ENCODE peak calls at places on chromosomes 11 and 22, in seven cellular contexts. V is HuH-7.5; P is NCI-H2107; L is stimulated activated CD4-positive, alpha-beta T cell treated with anti-CD3 and anti-CD28 coated beads, Interleukin-15, amount 100 ng/mL, for 48 hours; X is HFFc6; U is HEK293T; Q is T-helper 9 cell. F is an unnamed sample.

GRCh38 chr22:27551402-27551801 is 250.2 kb downstream of the MN1 start:
- DNase-seq in P (no peak), V (no peak), L (no peak), U (no peak), X (no peak), Q (no peak), F (no peak)

GRCh38 chr11:12222099-12222751 is 111.8 kb downstream of the MICAL2 start:
- DNase-seq in Q (no peak), V (no peak), P (no peak), L (no peak), X (no peak), U (no peak), F (no peak)

GRCh38 chr11:102287963-102288744 is 29.1 kb upstream of the BIRC3 start:
- DNase-seq in Q (no peak), X (peak), L (no peak), V (peak), U (peak), P (peak), F (peak)

GRCh38 chr22:35319244-35319985 is 19.7 kb downstream of the TOM1 start:
- DNase-seq in Q (no peak), L (no peak), X (no peak), U (no peak), V (no peak), P (no peak), F (no peak)

GRCh38 chr11:60777572-60777971 is 7.6 kb upstream of the MS4A10 start:
- DNase-seq in P (no peak), V (no peak), X (peak), Q (no peak), U (no peak), L (no peak), F (no peak)

GRCh38 chr11:1298695-1299492 is 10.5 kb downstream of the TOLLIP start:
- DNase-seq in U (no peak), V (peak), Q (no peak), P (peak), L (no peak), X (no peak), F (no peak)

GRCh38 chr11:17725174-17725573 is 5.8 kb downstream of the MYOD1 start:
- DNase-seq in L (no peak), U (no peak), Q (no peak), V (no peak), P (no peak), X (no peak), F (no peak)

GRCh38 chr11:76233196-76233921 is 27.1 kb upstream of the WNT11 start:
- DNase-seq in Q (no peak), L (no peak), U (no peak), X (no peak), V (no peak), P (no peak), F (no peak)

GRCh38 chr11:11724994-11725393 is 103.2 kb upstream of the GALNT18 start:
- DNase-seq in V (no peak), P (no peak), L (no peak), Q (no peak), U (no peak), X (no peak), F (no peak)

GRCh38 chr11:6027501-6027900 is 3.1 kb downstream of the OR56A1 start:
- DNase-seq in U (no peak), L (no peak), Q (no peak), V (no peak), X (no peak), P (no peak), F (no peak)

GRCh38 chr22:32634424-32634981 is 159.9 kb downstream of the FBXO7 start:
- DNase-seq in X (no peak), U (no peak), Q (no peak), V (no peak), P (no peak), L (no peak), F (no peak)

GRCh38 chr11:130781906-130782305 is 134.4 kb downstream of the SNX19 start:
- DNase-seq in Q (no peak), L (no peak), X (peak), V (no peak), P (no peak), U (no peak), F (no peak)

GRCh38 chr11:9775393-9775780 is 111.5 kb downstream of the SWAP70 start:
- DNase-seq in X (no peak), U (no peak), V (no peak), L (no peak), P (no peak), Q (no peak), F (no peak)

GRCh38 chr11:98531576-98531975 is 489.2 kb upstream of the CNTN5 start:
- DNase-seq in V (no peak), P (no peak), Q (no peak), L (no peak), U (no peak), X (no peak), F (no peak)

GRCh38 chr11:89437317-89437716 is 53.9 kb downstream of the NOX4 start:
- DNase-seq in P (no peak), Q (no peak), U (no peak), X (no peak), V (no peak), L (no peak), F (no peak)

F was measured in NCI-H1417 treated with DMSO at 0.1 percent for 48 hours.